ENCODE peak calls at places on chromosomes 1 and 21, in five cellular contexts. One of them, this sample, is unnamed.
A peak's percentile ranks its signal among the peaks of the same experiment; 100 is the strongest.

GRCh38 chr1:107139833-107140702 is 771 bp upstream of the NTNG1 start:
- DNase-seq in mucosa of descending colon: peak; percentile 15
- DNase-seq in left ventricle myocardium inferior: no peak
- DNase-seq in heart left ventricle: peak; percentile 17
- DNase-seq in psoas muscle: peak; percentile 50
- DNase-seq in this sample: peak; percentile 26

GRCh38 chr21:46570631-46571030 is 34.3 kb downstream of the S100B start:
- DNase-seq in mucosa of descending colon: no peak
- DNase-seq in left ventricle myocardium inferior: no peak
- DNase-seq in heart left ventricle: no peak
- DNase-seq in psoas muscle: no peak
- DNase-seq in this sample: no peak

GRCh38 chr1:203369666-203370065 is 18.7 kb upstream of the FMOD start:
- DNase-seq in left ventricle myocardium inferior: no peak
- DNase-seq in heart left ventricle: no peak
- DNase-seq in mucosa of descending colon: no peak
- DNase-seq in psoas muscle: no peak
- DNase-seq in this sample: no peak

GRCh38 chr1:162678439-162678838 is 46.2 kb downstream of the DDR2 start:
- DNase-seq in left ventricle myocardium inferior: no peak
- DNase-seq in psoas muscle: no peak
- DNase-seq in mucosa of descending colon: no peak
- DNase-seq in heart left ventricle: no peak
- DNase-seq in this sample: no peak

GRCh38 chr1:206723500-206724472 is 39.1 kb downstream of the MAPKAPK2 start:
- DNase-seq in psoas muscle: peak; percentile 81
- DNase-seq in left ventricle myocardium inferior: peak; percentile 40
- DNase-seq in mucosa of descending colon: no peak
- DNase-seq in heart left ventricle: peak; percentile 60
- DNase-seq in this sample: peak; percentile 70

GRCh38 chr1:204043680-204044079 is 29.2 kb upstream of the SOX13 start:
- DNase-seq in left ventricle myocardium inferior: no peak
- DNase-seq in heart left ventricle: no peak
- DNase-seq in psoas muscle: peak; percentile 58
- DNase-seq in mucosa of descending colon: no peak
- DNase-seq in this sample: no peak

GRCh38 chr21:44639331-44639655 is 2.1 kb downstream of the KRTAP10-10 start:
- DNase-seq in mucosa of descending colon: no peak
- DNase-seq in heart left ventricle: no peak
- DNase-seq in left ventricle myocardium inferior: no peak
- DNase-seq in psoas muscle: no peak
- DNase-seq in this sample: no peak

GRCh38 chr1:242431786-242432185 is 92.7 kb downstream of the PLD5 start:
- DNase-seq in psoas muscle: no peak
- DNase-seq in mucosa of descending colon: no peak
- DNase-seq in left ventricle myocardium inferior: no peak
- DNase-seq in heart left ventricle: no peak
- DNase-seq in this sample: no peak

GRCh38 chr1:56255516-56256181 is 323.7 kb downstream of the PLPP3 start:
- DNase-seq in heart left ventricle: peak; percentile 86
- DNase-seq in left ventricle myocardium inferior: peak; percentile 76
- DNase-seq in psoas muscle: peak; percentile 93
- DNase-seq in mucosa of descending colon: peak; percentile 39
- DNase-seq in this sample: no peak

GRCh38 chr1:46303038-46303871 is at the start of the genes LRRC41 and UQCRH:
- DNase-seq in mucosa of descending colon: peak; percentile 95
- DNase-seq in psoas muscle: peak; percentile 98
- DNase-seq in left ventricle myocardium inferior: peak; percentile 95
- DNase-seq in heart left ventricle: peak; percentile 96
- DNase-seq in this sample: peak; percentile 95

GRCh38 chr1:203871114-203871875 is 9.9 kb downstream of the SNRPE start:
- DNase-seq in psoas muscle: no peak
- DNase-seq in heart left ventricle: no peak
- DNase-seq in left ventricle myocardium inferior: no peak
- DNase-seq in mucosa of descending colon: peak; percentile 45
- DNase-seq in this sample: no peak

GRCh38 chr1:3785045-3785444 is 11.3 kb downstream of the LRRC47 start:
- DNase-seq in mucosa of descending colon: peak; percentile 60
- DNase-seq in heart left ventricle: peak; percentile 74
- DNase-seq in left ventricle myocardium inferior: no peak
- DNase-seq in psoas muscle: no peak
- DNase-seq in this sample: no peak

GRCh38 chr1:236354330-236355147 is 39.5 kb upstream of the EDARADD start:
- DNase-seq in left ventricle myocardium inferior: no peak
- DNase-seq in psoas muscle: no peak
- DNase-seq in heart left ventricle: no peak
- DNase-seq in mucosa of descending colon: no peak
- DNase-seq in this sample: no peak

GRCh38 chr1:58779837-58780585 is 3.8 kb downstream of the JUN start:
- DNase-seq in psoas muscle: no peak
- DNase-seq in heart left ventricle: peak; percentile 22
- DNase-seq in left ventricle myocardium inferior: peak; percentile 15
- DNase-seq in mucosa of descending colon: peak; percentile 76
- DNase-seq in this sample: no peak

GRCh38 chr1:192559115-192560006 is 16.2 kb upstream of the RGS1 start:
- DNase-seq in heart left ventricle: no peak
- DNase-seq in mucosa of descending colon: no peak
- DNase-seq in psoas muscle: no peak
- DNase-seq in left ventricle myocardium inferior: no peak
- DNase-seq in this sample: no peak

GRCh38 chr1:49229555-49229954 is 452.9 kb upstream of the BEND5 start:
- DNase-seq in heart left ventricle: no peak
- DNase-seq in mucosa of descending colon: no peak
- DNase-seq in psoas muscle: no peak
- DNase-seq in left ventricle myocardium inferior: no peak
- DNase-seq in this sample: peak; percentile 23

GRCh38 chr1:60589916-60590315 is 492.4 kb upstream of the NFIA start:
- DNase-seq in mucosa of descending colon: no peak
- DNase-seq in left ventricle myocardium inferior: no peak
- DNase-seq in psoas muscle: no peak
- DNase-seq in heart left ventricle: no peak
- DNase-seq in this sample: no peak

GRCh38 chr1:213606252-213606820 is 381.4 kb upstream of the PROX1 start:
- DNase-seq in heart left ventricle: no peak
- DNase-seq in left ventricle myocardium inferior: peak; percentile 22
- DNase-seq in psoas muscle: no peak
- DNase-seq in mucosa of descending colon: peak; percentile 68
- DNase-seq in this sample: no peak

GRCh38 chr1:233815357-233815756 is 89.1 kb upstream of the SLC35F3 start:
- DNase-seq in left ventricle myocardium inferior: no peak
- DNase-seq in heart left ventricle: no peak
- DNase-seq in psoas muscle: no peak
- DNase-seq in mucosa of descending colon: no peak
- DNase-seq in this sample: no peak

GRCh38 chr1:234962340-234962989 is 166.2 kb downstream of the TOMM20 start:
- DNase-seq in psoas muscle: no peak
- DNase-seq in left ventricle myocardium inferior: no peak
- DNase-seq in heart left ventricle: no peak
- DNase-seq in mucosa of descending colon: no peak
- DNase-seq in this sample: no peak

GRCh38 chr1:3099861-3100260 is 30.9 kb downstream of the PRDM16 start:
- DNase-seq in left ventricle myocardium inferior: no peak
- DNase-seq in psoas muscle: no peak
- DNase-seq in heart left ventricle: no peak
- DNase-seq in mucosa of descending colon: no peak
- DNase-seq in this sample: no peak

GRCh38 chr1:248914982-248915381 is 8.9 kb downstream of the PGBD2 start:
- DNase-seq in psoas muscle: no peak
- DNase-seq in heart left ventricle: no peak
- DNase-seq in left ventricle myocardium inferior: no peak
- DNase-seq in mucosa of descending colon: no peak
- DNase-seq in this sample: no peak

GRCh38 chr1:225454067-225454618 is 26.3 kb upstream of the LBR start:
- DNase-seq in mucosa of descending colon: no peak
- DNase-seq in heart left ventricle: no peak
- DNase-seq in psoas muscle: no peak
- DNase-seq in left ventricle myocardium inferior: no peak
- DNase-seq in this sample: no peak

GRCh38 chr1:172682812-172683211 is 23.9 kb downstream of the FASLG start:
- DNase-seq in psoas muscle: no peak
- DNase-seq in left ventricle myocardium inferior: no peak
- DNase-seq in heart left ventricle: no peak
- DNase-seq in mucosa of descending colon: no peak
- DNase-seq in this sample: no peak

GRCh38 chr1:32758177-32758794 is 55.7 kb upstream of the SYNC start:
- DNase-seq in heart left ventricle: no peak
- DNase-seq in mucosa of descending colon: no peak
- DNase-seq in left ventricle myocardium inferior: no peak
- DNase-seq in psoas muscle: no peak
- DNase-seq in this sample: no peak
- H3K4me1 ChIP-seq in heart left ventricle: peaks cover 17% of the 10 kb centered on the region
- H3K4me1 ChIP-seq in mucosa of descending colon: peaks cover 85% of the 10 kb centered on the region
- H3K4me1 ChIP-seq in left ventricle myocardium inferior: peaks cover 42% of the 10 kb centered on the region
- H3K4me1 ChIP-seq in psoas muscle: peaks cover 11% of the 10 kb centered on the region
- H3K4me1 ChIP-seq in this sample: peaks cover 60% of the 10 kb centered on the region

GRCh38 chr21:34887729-34888568 is 161.2 kb downstream of the RUNX1 start:
- DNase-seq in mucosa of descending colon: peak; percentile 74
- DNase-seq in heart left ventricle: peak; percentile 68
- DNase-seq in left ventricle myocardium inferior: peak; percentile 55
- DNase-seq in psoas muscle: peak; percentile 90
- DNase-seq in this sample: peak; percentile 66
- H3K4me1 ChIP-seq in mucosa of descending colon: peaks cover 7% of the 10 kb centered on the region
- H3K4me1 ChIP-seq in heart left ventricle: peaks cover 10% of the 10 kb centered on the region
- H3K4me1 ChIP-seq in left ventricle myocardium inferior: peaks cover 57% of the 10 kb centered on the region
- H3K4me1 ChIP-seq in psoas muscle: peaks cover 19% of the 10 kb centered on the region
- H3K4me1 ChIP-seq in this sample: no peaks in the 10 kb centered on the region

GRCh38 chr1:16149146-16149545 is 6.7 kb downstream of the EPHA2 start:
- DNase-seq in mucosa of descending colon: peak; percentile 3
- DNase-seq in left ventricle myocardium inferior: no peak
- DNase-seq in heart left ventricle: no peak
- DNase-seq in psoas muscle: no peak
- DNase-seq in this sample: no peak

GRCh38 chr1:16150508-16150907 is 5.4 kb downstream of the EPHA2 start:
- DNase-seq in heart left ventricle: no peak
- DNase-seq in mucosa of descending colon: no peak
- DNase-seq in psoas muscle: no peak
- DNase-seq in left ventricle myocardium inferior: no peak
- DNase-seq in this sample: no peak

GRCh38 chr1:16151200-16151708 is 4.6 kb downstream of the EPHA2 start:
- DNase-seq in heart left ventricle: peak; percentile 62
- DNase-seq in psoas muscle: no peak
- DNase-seq in mucosa of descending colon: no peak
- DNase-seq in left ventricle myocardium inferior: no peak
- DNase-seq in this sample: no peak

GRCh38 chr1:16148329-16149092 is 7.4 kb downstream of the EPHA2 start:
- DNase-seq in mucosa of descending colon: no peak
- DNase-seq in left ventricle myocardium inferior: no peak
- DNase-seq in psoas muscle: no peak
- DNase-seq in heart left ventricle: no peak
- DNase-seq in this sample: no peak

GRCh38 chr1:16149702-16150488 is 6.0 kb downstream of the EPHA2 start:
- DNase-seq in heart left ventricle: no peak
- DNase-seq in mucosa of descending colon: no peak
- DNase-seq in psoas muscle: no peak
- DNase-seq in left ventricle myocardium inferior: no peak
- DNase-seq in this sample: no peak
- H3K4me1 ChIP-seq in heart left ventricle: peaks cover 78% of the 10 kb centered on the region
- H3K4me1 ChIP-seq in mucosa of descending colon: peaks cover 32% of the 10 kb centered on the region
- H3K4me1 ChIP-seq in psoas muscle: peaks cover 31% of the 10 kb centered on the region
- H3K4me1 ChIP-seq in left ventricle myocardium inferior: peaks cover 98% of the 10 kb centered on the region
- H3K4me1 ChIP-seq in this sample: peaks cover 4% of the 10 kb centered on the region

GRCh38 chr1:169443923-169444322 is 16.6 kb upstream of the CCDC181 start:
- DNase-seq in heart left ventricle: no peak
- DNase-seq in psoas muscle: no peak
- DNase-seq in mucosa of descending colon: peak; percentile 9
- DNase-seq in left ventricle myocardium inferior: no peak
- DNase-seq in this sample: no peak
- H3K4me1 ChIP-seq in heart left ventricle: no peaks in the 10 kb centered on the region
- H3K4me1 ChIP-seq in psoas muscle: no peaks in the 10 kb centered on the region
- H3K4me1 ChIP-seq in mucosa of descending colon: no peaks in the 10 kb centered on the region
- H3K4me1 ChIP-seq in left ventricle myocardium inferior: no peaks in the 10 kb centered on the region
- H3K4me1 ChIP-seq in this sample: no peaks in the 10 kb centered on the region

GRCh38 chr1:43883321-43883720 is 50.3 kb upstream of the ARTN start:
- DNase-seq in psoas muscle: no peak
- DNase-seq in left ventricle myocardium inferior: no peak
- DNase-seq in mucosa of descending colon: peak; percentile 24
- DNase-seq in heart left ventricle: no peak
- DNase-seq in this sample: no peak
- H3K4me1 ChIP-seq in psoas muscle: peaks cover 32% of the 10 kb centered on the region
- H3K4me1 ChIP-seq in left ventricle myocardium inferior: peaks cover 23% of the 10 kb centered on the region
- H3K4me1 ChIP-seq in mucosa of descending colon: peaks cover 10% of the 10 kb centered on the region
- H3K4me1 ChIP-seq in heart left ventricle: peaks cover 4% of the 10 kb centered on the region
- H3K4me1 ChIP-seq in this sample: no peaks in the 10 kb centered on the region

This sample was measured in pancreas.